ENCODE peak calls at places on chromosomes 6 and 20, in eight cellular contexts. One of them, this sample, is unnamed.

GRCh38 chr20:25316506-25317190 is 68.8 kb downstream of the PYGB start:
- DNase-seq in astrocyte of the spinal cord: no peak
- DNase-seq in ovary: peak
- DNase-seq in OCI-LY7: no peak
- DNase-seq in uterus: no peak
- DNase-seq in ascending aorta: no peak
- DNase-seq in A549: no peak
- DNase-seq in brain microvascular endothelial cell: no peak
- DNase-seq in this sample: no peak

GRCh38 chr6:67698534-67698933 is 936.5 kb upstream of the ADGRB3 start:
- DNase-seq in astrocyte of the spinal cord: no peak
- DNase-seq in ovary: no peak
- DNase-seq in OCI-LY7: no peak
- DNase-seq in uterus: no peak
- DNase-seq in ascending aorta: no peak
- DNase-seq in A549: no peak
- DNase-seq in brain microvascular endothelial cell: no peak
- DNase-seq in this sample: no peak

GRCh38 chr6:116362287-116362686 is 8.5 kb upstream of the DSE start:
- DNase-seq in astrocyte of the spinal cord: no peak
- DNase-seq in ovary: no peak
- DNase-seq in OCI-LY7: no peak
- DNase-seq in uterus: no peak
- DNase-seq in ascending aorta: no peak
- DNase-seq in A549: no peak
- DNase-seq in brain microvascular endothelial cell: no peak
- DNase-seq in this sample: no peak

GRCh38 chr6:101994521-101994920 is 601.0 kb downstream of the GRIK2 start:
- DNase-seq in astrocyte of the spinal cord: no peak
- DNase-seq in ovary: no peak
- DNase-seq in OCI-LY7: no peak
- DNase-seq in uterus: no peak
- DNase-seq in ascending aorta: no peak
- DNase-seq in A549: no peak
- DNase-seq in brain microvascular endothelial cell: no peak
- DNase-seq in this sample: no peak

GRCh38 chr20:36728986-36729385 is 16.9 kb downstream of the NDRG3 start:
- DNase-seq in astrocyte of the spinal cord: peak
- DNase-seq in ovary: no peak
- DNase-seq in OCI-LY7: peak
- DNase-seq in uterus: no peak
- DNase-seq in ascending aorta: no peak
- DNase-seq in A549: peak
- DNase-seq in brain microvascular endothelial cell: peak
- DNase-seq in this sample: no peak

GRCh38 chr6:36135053-36135731 is 4.9 kb downstream of the MAPK13 start:
- DNase-seq in astrocyte of the spinal cord: no peak
- DNase-seq in ovary: no peak
- DNase-seq in OCI-LY7: no peak
- DNase-seq in uterus: no peak
- DNase-seq in ascending aorta: no peak
- DNase-seq in A549: no peak
- DNase-seq in brain microvascular endothelial cell: no peak
- DNase-seq in this sample: no peak

GRCh38 chr20:57680934-57681914 is 28.6 kb downstream of the PMEPA1 start:
- DNase-seq in astrocyte of the spinal cord: no peak
- DNase-seq in ovary: no peak
- DNase-seq in OCI-LY7: peak
- DNase-seq in uterus: no peak
- DNase-seq in ascending aorta: no peak
- DNase-seq in A549: no peak
- DNase-seq in brain microvascular endothelial cell: no peak
- DNase-seq in this sample: no peak

GRCh38 chr6:26331809-26332226 is 33.2 kb upstream of the BTN3A2 start:
- DNase-seq in astrocyte of the spinal cord: no peak
- DNase-seq in ovary: no peak
- DNase-seq in OCI-LY7: peak
- DNase-seq in uterus: no peak
- DNase-seq in ascending aorta: no peak
- DNase-seq in A549: no peak
- DNase-seq in brain microvascular endothelial cell: no peak
- DNase-seq in this sample: no peak

GRCh38 chr6:26330835-26331808 is 33.9 kb upstream of the BTN3A2 start:
- DNase-seq in astrocyte of the spinal cord: peak
- DNase-seq in ovary: no peak
- DNase-seq in OCI-LY7: peak
- DNase-seq in uterus: no peak
- DNase-seq in ascending aorta: no peak
- DNase-seq in A549: peak
- DNase-seq in brain microvascular endothelial cell: peak
- DNase-seq in this sample: no peak

GRCh38 chr20:49699200-49699992 is 14.3 kb downstream of the B4GALT5 start:
- DNase-seq in astrocyte of the spinal cord: no peak
- DNase-seq in ovary: no peak
- DNase-seq in OCI-LY7: no peak
- DNase-seq in uterus: no peak
- DNase-seq in ascending aorta: no peak
- DNase-seq in A549: peak
- DNase-seq in brain microvascular endothelial cell: peak
- DNase-seq in this sample: no peak

GRCh38 chr6:161434331-161434730 is 160.5 kb upstream of the AGPAT4 start:
- DNase-seq in astrocyte of the spinal cord: no peak
- DNase-seq in ovary: no peak
- DNase-seq in OCI-LY7: no peak
- DNase-seq in uterus: no peak
- DNase-seq in ascending aorta: no peak
- DNase-seq in A549: no peak
- DNase-seq in brain microvascular endothelial cell: no peak
- DNase-seq in this sample: no peak

GRCh38 chr6:161435426-161436065 is 161.7 kb upstream of the AGPAT4 start:
- DNase-seq in astrocyte of the spinal cord: no peak
- DNase-seq in ovary: no peak
- DNase-seq in OCI-LY7: no peak
- DNase-seq in uterus: no peak
- DNase-seq in ascending aorta: no peak
- DNase-seq in A549: no peak
- DNase-seq in brain microvascular endothelial cell: peak
- DNase-seq in this sample: no peak

GRCh38 chr6:161432546-161432945 is 158.7 kb upstream of the AGPAT4 start:
- DNase-seq in astrocyte of the spinal cord: no peak
- DNase-seq in ovary: no peak
- DNase-seq in OCI-LY7: no peak
- DNase-seq in uterus: no peak
- DNase-seq in ascending aorta: no peak
- DNase-seq in A549: no peak
- DNase-seq in brain microvascular endothelial cell: no peak
- DNase-seq in this sample: no peak

GRCh38 chr6:161434921-161435411 is 161.1 kb upstream of the AGPAT4 start:
- DNase-seq in astrocyte of the spinal cord: peak
- DNase-seq in ovary: no peak
- DNase-seq in OCI-LY7: no peak
- DNase-seq in uterus: no peak
- DNase-seq in ascending aorta: no peak
- DNase-seq in A549: peak
- DNase-seq in brain microvascular endothelial cell: peak
- DNase-seq in this sample: peak

DNA sequence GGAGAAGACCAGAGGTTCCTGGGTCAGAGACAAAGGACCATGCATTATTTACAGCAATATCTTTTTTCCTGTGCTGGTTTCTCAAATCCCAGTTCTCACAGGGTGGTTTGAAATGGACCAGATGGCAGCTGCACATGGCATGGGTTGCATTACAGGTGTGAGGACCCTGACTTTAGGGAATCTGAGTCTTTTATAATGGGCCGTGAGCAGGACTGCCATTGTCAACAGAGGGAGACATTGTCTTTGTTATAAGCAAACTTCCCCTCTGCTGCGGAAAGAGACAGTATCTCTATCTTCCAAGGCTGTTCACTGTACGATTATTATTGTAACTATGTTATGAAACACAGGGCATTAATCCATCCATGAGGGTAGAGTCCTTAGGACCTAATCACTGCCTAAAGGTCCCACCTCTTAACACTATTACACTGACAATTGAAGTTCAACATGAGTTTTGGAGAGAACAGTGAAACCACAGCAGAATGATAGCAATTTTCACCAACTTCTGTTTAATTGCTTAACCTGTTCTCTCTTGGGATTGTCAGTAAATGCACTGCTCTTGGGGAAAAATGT is 156.1 kb upstream of the AGPAT4 start:
- DNase-seq in astrocyte of the spinal cord: no peak
- DNase-seq in ovary: no peak
- DNase-seq in OCI-LY7: no peak
- DNase-seq in uterus: no peak
- DNase-seq in ascending aorta: no peak
- DNase-seq in A549: peak
- DNase-seq in brain microvascular endothelial cell: no peak
- DNase-seq in this sample: no peak
- TF ChIP-seq CTCF in astrocyte of the spinal cord: peak
- TF ChIP-seq CTCF in ovary: no peak
- TF ChIP-seq CTCF in OCI-LY7: peak
- TF ChIP-seq CTCF in uterus: no peak
- TF ChIP-seq CTCF in ascending aorta: no peak
- TF ChIP-seq CTCF in A549: no peak
- TF ChIP-seq CTCF in brain microvascular endothelial cell: peak
- TF ChIP-seq CTCF in this sample: no peak

GRCh38 chr20:33673115-33673410 is 1.2 kb downstream of the NECAB3 start:
- DNase-seq in astrocyte of the spinal cord: no peak
- DNase-seq in ovary: no peak
- DNase-seq in OCI-LY7: no peak
- DNase-seq in uterus: no peak
- DNase-seq in ascending aorta: no peak
- DNase-seq in A549: no peak
- DNase-seq in brain microvascular endothelial cell: no peak
- DNase-seq in this sample: no peak

GRCh38 chr20:33672426-33673114 is 1.7 kb downstream of the NECAB3 start:
- DNase-seq in astrocyte of the spinal cord: no peak
- DNase-seq in ovary: no peak
- DNase-seq in OCI-LY7: no peak
- DNase-seq in uterus: no peak
- DNase-seq in ascending aorta: no peak
- DNase-seq in A549: no peak
- DNase-seq in brain microvascular endothelial cell: no peak
- DNase-seq in this sample: no peak

GRCh38 chr20:33669873-33670640 is 3.3 kb downstream of the ACTL10 start:
- DNase-seq in astrocyte of the spinal cord: no peak
- DNase-seq in ovary: no peak
- DNase-seq in OCI-LY7: no peak
- DNase-seq in uterus: no peak
- DNase-seq in ascending aorta: no peak
- DNase-seq in A549: no peak
- DNase-seq in brain microvascular endothelial cell: no peak
- DNase-seq in this sample: no peak

GRCh38 chr20:33670715-33671499 is 3.3 kb downstream of the NECAB3 start:
- DNase-seq in astrocyte of the spinal cord: no peak
- DNase-seq in ovary: no peak
- DNase-seq in OCI-LY7: no peak
- DNase-seq in uterus: no peak
- DNase-seq in ascending aorta: no peak
- DNase-seq in A549: no peak
- DNase-seq in brain microvascular endothelial cell: no peak
- DNase-seq in this sample: no peak

DNA sequence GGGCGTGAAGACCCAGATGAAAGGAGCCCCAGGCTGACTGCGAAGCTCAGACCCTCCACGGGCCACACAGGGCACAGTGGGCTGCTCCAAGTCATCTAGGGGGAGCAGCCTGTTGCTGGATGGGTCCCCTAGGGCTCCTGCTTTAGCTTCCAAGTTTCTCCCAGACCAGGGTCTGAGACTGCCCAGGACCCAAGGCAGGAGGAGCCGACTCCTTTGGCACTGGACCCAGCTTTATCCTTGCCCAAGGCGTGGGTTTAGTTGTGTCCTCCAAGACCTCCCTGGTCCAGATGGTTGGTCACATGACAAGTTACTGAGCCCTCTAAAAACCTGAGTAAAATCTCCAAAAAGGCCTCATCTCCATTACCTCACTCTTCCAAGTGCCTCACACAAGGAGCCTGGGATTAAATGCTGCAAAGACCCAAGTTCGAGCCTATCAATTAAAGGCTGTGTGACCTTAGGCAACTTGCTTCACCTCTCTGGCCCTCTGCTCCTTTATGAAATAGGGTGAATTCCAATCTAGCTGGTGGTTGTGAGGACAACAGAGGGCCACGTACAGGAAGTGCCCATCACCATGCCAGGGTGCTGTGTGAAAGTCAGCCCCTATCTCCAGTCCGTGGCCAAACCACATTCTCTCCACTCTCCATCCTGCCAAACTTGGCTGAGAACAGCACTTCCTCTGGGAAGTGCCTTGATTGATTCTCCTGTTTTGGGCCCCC is 2.5 kb downstream of the NECAB3 start:
- DNase-seq in astrocyte of the spinal cord: no peak
- DNase-seq in ovary: no peak
- DNase-seq in OCI-LY7: no peak
- DNase-seq in uterus: no peak
- DNase-seq in ascending aorta: no peak
- DNase-seq in A549: no peak
- DNase-seq in brain microvascular endothelial cell: no peak
- DNase-seq in this sample: no peak
- H3K4me3 ChIP-seq in astrocyte of the spinal cord: no peak
- H3K4me3 ChIP-seq in ovary: no peak
- H3K4me3 ChIP-seq in OCI-LY7: no peak
- H3K4me3 ChIP-seq in uterus: no peak
- H3K4me3 ChIP-seq in ascending aorta: no peak
- H3K4me3 ChIP-seq in A549: no peak
- H3K4me3 ChIP-seq in brain microvascular endothelial cell: no peak
- H3K4me3 ChIP-seq in this sample: no peak

GRCh38 chr6:86856937-86857563 is 80.3 kb upstream of the HTR1E start:
- DNase-seq in astrocyte of the spinal cord: peak
- DNase-seq in ovary: no peak
- DNase-seq in OCI-LY7: peak
- DNase-seq in uterus: no peak
- DNase-seq in ascending aorta: no peak
- DNase-seq in A549: peak
- DNase-seq in brain microvascular endothelial cell: peak
- DNase-seq in this sample: no peak
- TF ChIP-seq CTCF in astrocyte of the spinal cord: peak
- TF ChIP-seq CTCF in ovary: peak
- TF ChIP-seq CTCF in OCI-LY7: peak
- TF ChIP-seq CTCF in uterus: peak
- TF ChIP-seq CTCF in ascending aorta: peak
- TF ChIP-seq CTCF in A549: peak
- TF ChIP-seq CTCF in brain microvascular endothelial cell: peak
- TF ChIP-seq CTCF in this sample: peak

DNA sequence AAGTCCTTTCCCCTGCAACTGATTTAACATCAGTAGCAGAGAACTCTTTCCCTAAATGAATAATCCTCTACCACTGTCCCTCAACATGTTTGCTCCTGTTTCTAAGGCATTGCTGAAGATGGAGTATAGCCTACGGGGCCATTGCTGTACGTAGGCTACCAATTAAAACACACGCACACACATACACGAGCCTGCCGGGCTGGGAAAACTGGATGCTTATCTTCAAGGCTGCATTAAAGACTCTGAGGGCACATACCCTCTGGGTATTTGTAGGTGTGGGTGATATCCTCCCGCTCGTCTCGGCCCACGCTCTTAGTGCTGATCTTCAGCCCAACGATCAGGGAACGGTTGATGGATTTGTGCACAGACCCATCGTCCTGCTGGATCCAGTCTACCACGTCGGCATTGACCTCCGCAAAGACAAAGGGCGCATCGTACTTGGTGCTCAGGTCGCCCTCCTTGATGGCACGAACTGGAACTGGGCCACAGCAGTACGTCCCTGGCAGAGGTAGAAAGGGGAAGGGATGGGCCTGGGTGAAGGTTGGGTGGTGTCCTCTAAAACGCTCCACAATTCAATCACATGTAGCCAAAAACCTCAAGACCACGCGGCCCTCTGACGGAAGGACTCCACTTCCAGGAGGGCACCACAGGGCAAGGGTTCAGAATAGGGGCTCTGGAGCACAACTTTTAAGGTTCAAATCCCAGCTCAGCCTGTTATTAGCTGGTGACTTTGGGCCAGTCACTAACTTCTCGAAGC is 25.7 kb downstream of the TGM2 start:
- DNase-seq in astrocyte of the spinal cord: no peak
- DNase-seq in ovary: peak
- DNase-seq in OCI-LY7: no peak
- DNase-seq in uterus: no peak
- DNase-seq in ascending aorta: peak
- DNase-seq in A549: no peak
- DNase-seq in brain microvascular endothelial cell: no peak
- DNase-seq in this sample: no peak
- H3K4me3 ChIP-seq in astrocyte of the spinal cord: no peak
- H3K4me3 ChIP-seq in ovary: no peak
- H3K4me3 ChIP-seq in OCI-LY7: no peak
- H3K4me3 ChIP-seq in uterus: no peak
- H3K4me3 ChIP-seq in ascending aorta: no peak
- H3K4me3 ChIP-seq in A549: no peak
- H3K4me3 ChIP-seq in brain microvascular endothelial cell: no peak
- H3K4me3 ChIP-seq in this sample: no peak